ENCODE peak calls at places on chromosome 16, in ten cellular contexts. O is tibial nerve, E is prostate gland, F is brain microvascular endothelial cell, K is PC-3, W is ovary, G is body of pancreas, R is lower leg skin, B is ascending aorta, X is uterus. M is an unnamed sample.

GRCh38 chr16:53087101-53087500 is 32.3 kb downstream of the CHD9 start:
- DNase-seq in O (no peak), E (no peak), F (peak), K (no peak), W (no peak), G (no peak), R (no peak), B (no peak), X (no peak), M (peak)

GRCh38 chr16:75042423-75043174 is 43.8 kb downstream of the ZNRF1 start:
- DNase-seq in O (no peak), E (no peak), F (no peak), K (no peak), W (no peak), G (no peak), R (no peak), B (no peak), X (no peak), M (no peak)

GRCh38 chr16:84312783-84313382 is 18.2 kb downstream of the WFDC1 start:
- DNase-seq in O (no peak), E (peak), F (no peak), K (peak), W (no peak), G (peak), R (no peak), B (no peak), X (no peak), M (no peak)

GRCh38 chr16:53605979-53606378 is 97.7 kb downstream of the RPGRIP1L start:
- DNase-seq in O (no peak), E (no peak), F (no peak), K (no peak), W (no peak), G (no peak), R (no peak), B (no peak), X (no peak), M (no peak)

GRCh38 chr16:68934402-68934801 is 91.1 kb downstream of the TANGO6 start:
- DNase-seq in O (no peak), E (no peak), F (no peak), K (no peak), W (no peak), G (no peak), R (no peak), B (no peak), X (no peak), M (no peak)

GRCh38 chr16:3654249-3654991 is at the start of gene DNASE1:
- DNase-seq in O (peak), E (no peak), F (peak), K (peak), W (peak), G (peak), R (no peak), B (peak), X (peak), M (peak)

GRCh38 chr16:3256146-3256875 is at the start of gene MEFV:
- DNase-seq in O (peak), E (no peak), F (no peak), K (no peak), W (no peak), G (no peak), R (peak), B (no peak), X (no peak), M (peak)

GRCh38 chr16:85422374-85423185 is 190.5 kb upstream of the GSE1 start:
- DNase-seq in O (no peak), E (peak), F (no peak), K (no peak), W (peak), G (peak), R (no peak), B (no peak), X (no peak), M (peak)

GRCh38 chr16:66364117-66364958 is 2.2 kb upstream of the CDH5 start:
- DNase-seq in O (peak), E (peak), F (no peak), K (peak), W (peak), G (peak), R (peak), B (peak), X (peak), M (peak)

GRCh38 chr16:50611995-50612848 is 64.0 kb downstream of the NKD1 start:
- DNase-seq in O (no peak), E (no peak), F (no peak), K (no peak), W (no peak), G (no peak), R (no peak), B (no peak), X (no peak), M (no peak)

GRCh38 chr16:5070431-5071186 is 1.0 kb upstream of the ALG1 start:
- DNase-seq in O (no peak), E (no peak), F (no peak), K (no peak), W (no peak), G (no peak), R (no peak), B (peak), X (no peak), M (no peak)

GRCh38 chr16:31429314-31429713 is 1.2 kb upstream of the COX6A2 start:
- DNase-seq in O (no peak), E (no peak), F (no peak), K (no peak), W (no peak), G (no peak), R (no peak), B (no peak), X (no peak), M (no peak)

GRCh38 chr16:57530531-57531252 is 5.7 kb downstream of the CCDC102A start:
- DNase-seq in O (no peak), E (no peak), F (no peak), K (no peak), W (peak), G (no peak), R (no peak), B (peak), X (peak), M (no peak)

GRCh38 chr16:87295259-87295658 is 21.9 kb downstream of the C16orf95 start:
- DNase-seq in O (no peak), E (no peak), F (no peak), K (peak), W (no peak), G (no peak), R (no peak), B (no peak), X (no peak), M (peak)

GRCh38 chr16:30046178-30046577 is 15.1 kb upstream of the TLCD3B start:
- DNase-seq in O (no peak), E (no peak), F (no peak), K (no peak), W (no peak), G (no peak), R (no peak), B (no peak), X (no peak), M (no peak)

GRCh38 chr16:27237229-27238015 is 31.1 kb downstream of the NSMCE1 start:
- DNase-seq in O (no peak), E (no peak), F (peak), K (no peak), W (no peak), G (no peak), R (no peak), B (no peak), X (peak), M (no peak)

GRCh38 chr16:51919736-51920135 is 627.2 kb downstream of the TOX3 start:
- DNase-seq in O (no peak), E (no peak), F (peak), K (no peak), W (no peak), G (no peak), R (no peak), B (no peak), X (no peak), M (no peak)

GRCh38 chr16:80071964-80072363 is 468.8 kb upstream of the DYNLRB2 start:
- DNase-seq in O (no peak), E (no peak), F (no peak), K (no peak), W (no peak), G (no peak), R (no peak), B (no peak), X (no peak), M (no peak)

GRCh38 chr16:73095142-73095791 is 47.3 kb upstream of the ZFHX3 start:
- DNase-seq in O (no peak), E (no peak), F (no peak), K (peak), W (no peak), G (peak), R (no peak), B (no peak), X (no peak), M (no peak)

GRCh38 chr16:4599545-4599944 is 15.1 kb downstream of the UBALD1 start:
- DNase-seq in O (no peak), E (no peak), F (no peak), K (no peak), W (no peak), G (no peak), R (no peak), B (no peak), X (no peak), M (no peak)

GRCh38 chr16:8832383-8833100 is 34.9 kb downstream of the PMM2 start:
- DNase-seq in O (no peak), E (no peak), F (no peak), K (no peak), W (no peak), G (no peak), R (no peak), B (no peak), X (no peak), M (no peak)
- H3K4me3 ChIP-seq in O (no peak), E (no peak), F (no peak), K (no peak), W (no peak), G (no peak), R (no peak), B (no peak), X (no peak), M (no peak)

DNA sequence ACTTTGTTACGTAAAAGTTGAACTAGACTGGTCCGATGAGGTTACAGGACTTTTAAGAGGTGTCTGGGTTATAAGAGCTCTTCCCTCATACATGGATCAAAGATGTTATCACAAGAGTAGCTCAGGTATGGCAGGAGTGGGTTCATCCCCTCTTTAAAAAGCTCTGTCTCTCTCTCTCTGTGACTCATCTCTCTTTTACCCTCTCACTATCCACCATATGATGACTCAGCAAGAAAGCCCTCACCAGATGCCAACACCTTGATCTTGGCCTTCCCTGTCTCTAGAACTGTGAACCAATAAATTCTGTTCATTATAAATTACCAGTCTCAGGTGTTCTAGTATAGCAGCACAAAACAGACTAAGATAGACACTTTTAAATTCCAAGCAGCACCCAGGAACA is 1.9 kb upstream of the CLEC19A start:
- DNase-seq in O (no peak), E (no peak), F (no peak), K (peak), W (no peak), G (no peak), R (no peak), B (no peak), X (no peak), M (no peak)
- TF ChIP-seq CTCF in O (no peak), E (no peak), F (no peak), K (no peak), W (no peak), G (no peak), R (no peak), B (no peak), X (no peak), M (no peak)

DNA sequence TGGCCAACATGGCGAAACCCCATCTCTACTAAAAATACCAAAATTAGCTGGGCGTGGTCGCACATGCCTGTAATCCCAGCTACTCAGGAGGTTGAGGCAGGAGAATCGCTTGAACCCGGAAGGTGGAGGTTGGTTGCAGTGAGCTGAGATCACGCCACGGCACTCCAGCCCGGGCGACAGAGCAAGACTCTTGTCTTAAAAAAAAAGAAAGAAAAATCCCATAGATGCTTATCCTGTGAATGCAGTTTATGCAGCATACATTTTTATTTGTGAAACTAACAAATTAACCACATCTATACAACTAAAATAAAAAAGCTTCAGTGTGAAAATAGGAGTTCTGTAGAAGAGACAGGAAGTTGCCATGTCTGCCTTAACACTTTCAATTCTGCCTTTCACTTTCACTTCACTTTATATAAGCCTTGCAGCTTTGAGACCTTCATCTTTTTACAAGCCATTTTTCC is 7.1 kb downstream of the IGSF6 start:
- DNase-seq in O (no peak), E (no peak), F (no peak), K (no peak), W (no peak), G (no peak), R (no peak), B (no peak), X (no peak), M (peak)
- H3K4me3 ChIP-seq in O (peak), E (no peak), F (no peak), K (no peak), W (peak), G (no peak), R (no peak), B (peak), X (peak), M (no peak)

GRCh38 chr16:88631920-88632586 is 6.3 kb upstream of the IL17C start:
- DNase-seq in O (no peak), E (no peak), F (no peak), K (no peak), W (no peak), G (no peak), R (no peak), B (no peak), X (no peak), M (no peak)
- TF ChIP-seq CTCF in O (no peak), E (no peak), F (no peak), K (no peak), W (no peak), G (no peak), R (no peak), B (no peak), X (no peak), M (no peak)

GRCh38 chr16:693364-693763 is 3.2 kb upstream of the WDR24 start:
- DNase-seq in O (no peak), E (no peak), F (no peak), K (no peak), W (no peak), G (no peak), R (no peak), B (no peak), X (no peak), M (no peak)

GRCh38 chr16:693766-694165 is 3.6 kb upstream of the WDR24 start:
- DNase-seq in O (no peak), E (no peak), F (no peak), K (no peak), W (no peak), G (no peak), R (no peak), B (no peak), X (no peak), M (no peak)

GRCh38 chr16:694187-694862 is 4.1 kb upstream of the WDR24 start:
- DNase-seq in O (no peak), E (no peak), F (no peak), K (no peak), W (no peak), G (no peak), R (no peak), B (no peak), X (no peak), M (no peak)

GRCh38 chr16:694863-695354 is 4.7 kb upstream of the WDR24 start:
- DNase-seq in O (no peak), E (no peak), F (no peak), K (no peak), W (no peak), G (no peak), R (no peak), B (no peak), X (no peak), M (no peak)

DNA sequence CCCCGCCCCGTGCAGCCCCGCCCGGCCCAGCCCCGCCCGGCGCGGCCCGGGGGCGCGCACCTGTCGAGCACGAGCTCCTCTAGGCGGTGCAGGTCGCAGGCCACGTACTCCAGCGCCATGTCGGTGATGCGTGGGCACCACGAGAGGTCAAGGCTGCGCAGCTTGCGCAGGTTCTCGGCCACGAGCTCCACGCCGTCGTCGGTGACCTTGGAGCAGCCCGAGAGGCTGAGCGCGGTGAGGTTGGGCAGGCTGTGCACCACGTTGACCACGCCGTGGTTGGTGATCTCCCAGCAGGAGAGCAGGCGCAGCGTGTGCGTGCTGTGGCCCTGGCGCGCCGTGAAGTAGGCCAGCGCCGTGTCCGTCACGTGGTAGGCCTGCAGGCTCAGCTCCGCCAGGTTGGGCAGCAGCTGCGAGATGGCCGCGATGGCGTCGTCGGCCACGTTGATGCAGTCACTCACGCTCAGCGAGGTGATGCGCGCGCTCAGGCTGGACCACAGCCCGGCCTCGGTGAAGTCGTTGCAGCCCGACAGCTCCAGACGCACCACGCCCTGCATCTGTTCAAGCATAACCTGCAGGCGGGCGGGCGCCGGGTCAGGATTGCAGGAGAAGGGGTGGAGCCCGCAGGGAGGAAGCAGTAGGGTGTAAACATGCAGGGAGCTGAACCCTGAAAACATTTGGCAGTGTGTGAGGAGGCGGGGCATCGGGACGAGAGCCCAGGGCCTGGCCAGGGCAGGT is 5.3 kb upstream of the WDR24 start:
- DNase-seq in O (no peak), E (no peak), F (no peak), K (peak), W (no peak), G (peak), R (peak), B (no peak), X (no peak), M (no peak)
- H3K4me3 ChIP-seq in O (peak), E (no peak), F (no peak), K (peak), W (no peak), G (no peak), R (no peak), B (peak), X (no peak), M (no peak)

M was measured in choroid plexus epithelial cell.